ENCODE peak calls at places on chromosome 15, in five cellular contexts. L, X, Z, E and F are unnamed samples.

GRCh38 chr15:82315519-82316246 is 33.6 kb downstream of the GOLGA6L10 start:
- DNase-seq in X (no peak), L (no peak), Z (peak; percentile 49), E (no peak), F (no peak)

GRCh38 chr15:31605467-31605931 is 278.9 kb downstream of the KLF13 start:
- DNase-seq in X (peak; percentile 5), L (no peak), Z (no peak), E (no peak), F (no peak)

GRCh38 chr15:39594764-39595620 is 14.1 kb downstream of the THBS1 start:
- DNase-seq in Z (no peak), X (peak; percentile 39), L (no peak), E (no peak), F (no peak)

GRCh38 chr15:66842710-66843441 is 140.8 kb downstream of the SMAD6 start:
- DNase-seq in L (no peak), E (no peak), Z (peak; percentile 80), X (peak; percentile 85), F (peak; percentile 88)

GRCh38 chr15:74642328-74642723 is 26.7 kb downstream of the CLK3 start:
- DNase-seq in E (no peak), Z (no peak), L (no peak), X (no peak), F (no peak)

GRCh38 chr15:94397377-94397776 is 166.0 kb downstream of the MCTP2 start:
- DNase-seq in E (no peak), Z (no peak), X (peak; percentile 11), L (no peak), F (no peak)

GRCh38 chr15:60299452-60300047 is 98.2 kb downstream of the ANXA2 start:
- DNase-seq in X (peak; percentile 34), E (no peak), Z (no peak), L (no peak), F (no peak)

GRCh38 chr15:47998523-47999113 is 122.2 kb upstream of the SLC24A5 start:
- DNase-seq in Z (no peak), L (no peak), E (no peak), X (no peak), F (no peak)

GRCh38 chr15:79339588-79340314 is 28.8 kb downstream of the TMED3 start:
- DNase-seq in L (no peak), E (peak; percentile 9), Z (no peak), X (peak; percentile 75), F (no peak)

GRCh38 chr15:70761931-70762468 is 1.4 kb downstream of the UACA start:
- DNase-seq in E (no peak), L (no peak), X (peak; percentile 25), Z (no peak), F (no peak)

GRCh38 chr15:40857601-40858351 is 13.9 kb downstream of the SPINT1 start:
- DNase-seq in E (peak; percentile 88), Z (peak; percentile 63), X (peak; percentile 75), L (peak; percentile 86), F (peak; percentile 91)

GRCh38 chr15:83430436-83430835 is 16.7 kb upstream of the SH3GL3 start:
- DNase-seq in Z (no peak), E (no peak), L (no peak), X (no peak), F (no peak)

GRCh38 chr15:67820147-67820991 is 4.9 kb upstream of the SKOR1 start:
- DNase-seq in Z (no peak), E (no peak), L (no peak), X (no peak), F (no peak)

GRCh38 chr15:59976480-59976879 is 27.6 kb upstream of the FOXB1 start:
- DNase-seq in L (no peak), Z (no peak), X (no peak), E (no peak), F (no peak)

GRCh38 chr15:83310521-83311456 is 26.3 kb upstream of the BNC1 start:
- DNase-seq in L (no peak), Z (no peak), X (peak; percentile 73), E (no peak), F (no peak)

GRCh38 chr15:45141386-45141785 is 11.6 kb downstream of the DUOX1 start:
- DNase-seq in X (no peak), L (no peak), Z (no peak), E (no peak), F (peak; percentile 57)

GRCh38 chr15:81024265-81024875 is 23.6 kb downstream of the TLNRD1 start:
- DNase-seq in E (no peak), L (no peak), Z (no peak), X (no peak), F (no peak)

GRCh38 chr15:36591534-36592411 is 12.3 kb downstream of the CDIN1 start:
- DNase-seq in E (no peak), X (peak; percentile 29), Z (no peak), L (no peak), F (no peak)

GRCh38 chr15:70470556-70471191 is 292.7 kb downstream of the UACA start:
- DNase-seq in L (no peak), X (no peak), E (no peak), Z (no peak), F (no peak)

GRCh38 chr15:62108411-62108810 is 41.6 kb downstream of the C2CD4A start:
- DNase-seq in E (no peak), L (no peak), X (no peak), Z (no peak), F (no peak)

GRCh38 chr15:82599862-82600261 is 47.3 kb downstream of the CPEB1 start:
- DNase-seq in L (no peak), X (no peak), E (no peak), Z (no peak), F (no peak)

GRCh38 chr15:27769652-27770051 is 329.5 kb downstream of the OCA2 start:
- DNase-seq in L (no peak), Z (no peak), E (no peak), X (no peak), F (no peak)

GRCh38 chr15:89178307-89178977 is 42.9 kb downstream of the RLBP1 start:
- DNase-seq in L (no peak), E (no peak), X (no peak), Z (no peak), F (no peak)

GRCh38 chr15:93235321-93235720 is 146.3 kb upstream of the RGMA start:
- DNase-seq in Z (no peak), L (no peak), X (no peak), E (no peak), F (no peak)

GRCh38 chr15:74854453-74854852 is 11.5 kb upstream of the ULK3 start:
- DNase-seq in L (no peak), Z (no peak), E (no peak), X (no peak), F (no peak)

GRCh38 chr15:28935316-28935715 is 49.5 kb downstream of the APBA2 start:
- DNase-seq in L (peak; percentile 39), X (no peak), Z (no peak), E (no peak), F (peak; percentile 33)

GRCh38 chr15:58159827-58160386 is 21.7 kb downstream of the AQP9 start:
- DNase-seq in X (no peak), E (no peak), Z (no peak), L (no peak), F (no peak)

GRCh38 chr15:75713338-75713895 is 769 bp upstream of the CSPG4 start:
- DNase-seq in X (peak; percentile 65), Z (no peak), E (no peak), L (no peak), F (peak; percentile 72)

GRCh38 chr15:60840306-60840702 is 361.4 kb upstream of the ICE2 start:
- DNase-seq in X (peak; percentile 14), Z (no peak), L (no peak), E (no peak), F (no peak)

GRCh38 chr15:26772588-26773484 is at the start of gene GABRB3:
- DNase-seq in E (peak; percentile 9), L (no peak), Z (peak; percentile 69), X (peak; percentile 55), F (peak; percentile 84)

GRCh38 chr15:45287400-45287799 is 35.4 kb downstream of the SLC28A2 start:
- DNase-seq in E (no peak), X (no peak), Z (no peak), L (no peak), F (no peak)

GRCh38 chr15:80856809-80857377 is 77.7 kb downstream of the CEMIP start:
- DNase-seq in X (peak; percentile 21), Z (peak; percentile 75), L (no peak), E (no peak), F (peak; percentile 81)

GRCh38 chr15:88482263-88482662 is 14.8 kb downstream of the MRPS11 start:
- DNase-seq in E (no peak), Z (no peak), L (no peak), X (no peak), F (no peak)

GRCh38 chr15:36356978-36357582 is 222.3 kb upstream of the CDIN1 start:
- DNase-seq in X (peak; percentile 78), E (no peak), L (no peak), Z (no peak), F (no peak)

GRCh38 chr15:41513282-41514227 is at the start of gene LTK:
- DNase-seq in E (no peak), X (no peak), L (no peak), Z (no peak), F (no peak)

GRCh38 chr15:69002783-69003182 is 11.7 kb upstream of the NOX5 start:
- DNase-seq in L (no peak), E (no peak), X (no peak), Z (no peak), F (no peak)